ENCODE peak calls at places on chromosomes 11 and 22, in six cellular contexts. X is ovary, M is lower lobe of right lung, V is stomach, U is WERI-Rb-1, W is heart left ventricle. I is an unnamed sample.
A peak's percentile ranks its signal among the peaks of the same experiment; 100 is the strongest.

GRCh38 chr11:66317766-66318575 is 1.1 kb upstream of the CD248 start:
- DNase-seq in X (peak; percentile 65), W (peak; percentile 76), M (no peak), V (peak; percentile 36), U (peak; percentile 57), I (peak; percentile 85)

GRCh38 chr11:118048472-118049370 is 28.2 kb upstream of the TMPRSS4 start:
- DNase-seq in X (no peak), W (no peak), U (no peak), V (peak; percentile 20), M (no peak), I (no peak)

GRCh38 chr11:130585545-130585944 is 137.1 kb downstream of the ADAMTS15 start:
- DNase-seq in X (no peak), W (no peak), M (no peak), V (no peak), U (no peak), I (no peak)

GRCh38 chr22:29316429-29316828 is 932 bp upstream of the RASL10A start:
- DNase-seq in M (peak; percentile 28), U (no peak), W (no peak), X (no peak), V (no peak), I (no peak)

GRCh38 chr11:104658177-104658576 is 240.1 kb downstream of the CASP12 start:
- DNase-seq in X (no peak), W (no peak), V (no peak), M (no peak), U (no peak), I (no peak)

GRCh38 chr11:22684082-22684481 is 17.7 kb downstream of the GAS2 start:
- DNase-seq in U (no peak), W (no peak), X (no peak), V (no peak), M (no peak), I (no peak)

GRCh38 chr11:46414899-46415298 is 23.3 kb upstream of the CHRM4 start:
- DNase-seq in M (no peak), X (no peak), U (no peak), W (no peak), V (no peak), I (no peak)

GRCh38 chr11:122137081-122137793 is 21.2 kb upstream of the BLID start:
- DNase-seq in W (no peak), M (no peak), V (no peak), U (no peak), X (no peak), I (no peak)

GRCh38 chr22:42347281-42347824 is 76.9 kb upstream of the TCF20 start:
- DNase-seq in V (no peak), W (no peak), U (no peak), M (no peak), X (no peak), I (peak; percentile 65)

GRCh38 chr22:29337631-29338284 is 22.3 kb upstream of the RASL10A start:
- DNase-seq in V (no peak), X (no peak), W (no peak), U (no peak), M (no peak), I (no peak)

GRCh38 chr11:19433367-19433766 is 192.6 kb upstream of the E2F8 start:
- DNase-seq in U (no peak), X (no peak), M (no peak), W (no peak), V (no peak), I (no peak)

GRCh38 chr11:19435306-19435989 is 194.7 kb upstream of the E2F8 start:
- DNase-seq in W (no peak), V (no peak), U (no peak), M (no peak), X (no peak), I (no peak)

GRCh38 chr11:19432370-19433163 is 191.8 kb upstream of the E2F8 start:
- DNase-seq in M (no peak), W (no peak), X (no peak), V (no peak), U (no peak), I (no peak)

GRCh38 chr11:19431059-19431398 is 190.3 kb upstream of the E2F8 start:
- DNase-seq in W (no peak), V (peak; percentile 31), M (no peak), U (no peak), X (no peak), I (no peak)

DNA sequence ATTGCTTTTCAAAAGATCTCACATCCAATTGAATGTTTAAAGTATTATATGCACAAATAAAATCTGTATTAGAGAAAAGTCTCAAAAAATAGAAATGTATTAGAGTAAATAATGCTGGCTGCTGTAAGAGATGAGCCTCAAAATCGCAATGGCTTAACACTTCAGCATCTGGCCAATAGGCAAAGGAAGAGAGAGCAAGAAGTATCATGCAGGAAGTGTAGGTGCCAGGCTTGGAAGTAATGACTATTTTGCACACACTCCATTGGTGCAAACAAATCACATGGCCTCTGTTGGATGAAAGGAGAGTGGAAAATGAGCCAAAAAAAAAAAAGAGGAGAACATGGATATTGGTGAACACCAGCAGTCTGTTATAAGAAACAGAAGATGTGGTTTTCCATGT is 193.0 kb upstream of the E2F8 start:
- DNase-seq in U (no peak), W (no peak), X (no peak), M (no peak), V (no peak), I (no peak)
- H3K4me3 ChIP-seq in U (no peak overlapping the region), W (no peak overlapping the region), X (no peak overlapping the region), M (no peak overlapping the region), V (no peak overlapping the region), I (no peak overlapping the region)

DNA sequence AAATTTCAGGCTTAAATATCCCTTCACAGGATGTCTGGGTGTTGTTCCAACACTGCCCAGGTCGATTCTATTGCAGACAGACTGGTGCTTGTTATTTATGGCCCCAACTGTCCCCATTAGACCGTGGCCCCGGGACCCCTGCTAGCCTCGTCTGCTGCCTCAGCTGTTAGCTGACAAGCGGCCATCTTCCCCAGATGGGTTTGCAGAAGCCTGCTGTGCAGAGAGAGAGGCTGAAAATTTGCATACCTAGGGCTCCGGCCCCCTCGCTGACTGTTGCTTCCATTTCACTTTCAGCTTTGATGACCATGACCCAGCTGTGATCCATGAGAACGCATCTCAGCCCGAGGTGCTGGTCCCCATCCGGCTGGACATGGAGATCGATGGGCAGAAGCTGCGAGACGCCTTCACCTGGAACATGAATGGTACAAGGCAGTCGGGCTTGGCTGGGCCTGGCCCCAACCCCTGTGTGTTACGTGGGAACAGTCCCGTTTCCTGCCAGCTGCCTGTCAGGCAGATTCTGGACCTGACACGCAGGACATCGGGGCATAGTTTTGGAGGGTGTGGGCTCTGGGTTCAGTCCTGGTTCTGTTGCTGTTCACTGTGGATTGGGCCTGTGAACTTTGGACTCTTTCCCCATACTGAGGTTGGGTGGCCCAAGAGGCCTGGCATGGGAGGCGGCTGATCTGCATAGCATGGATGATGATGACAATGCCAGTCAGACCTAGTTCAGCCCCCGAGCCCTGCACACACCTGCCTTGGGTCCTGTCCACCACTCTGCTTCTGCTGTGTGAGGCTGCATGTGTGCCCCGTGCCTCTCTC is 16.4 kb downstream of the SMARCB1 start:
- DNase-seq in V (no peak), X (no peak), M (peak; percentile 27), U (no peak), W (no peak), I (no peak)
- H3K36me3 ChIP-seq in V (peaks cover 100% of the 10 kb centered on the region), X (no peaks in the 10 kb centered on the region), M (peaks cover 94% of the 10 kb centered on the region), U (peaks cover 83% of the 10 kb centered on the region), W (no peaks in the 10 kb centered on the region), I (peaks cover 79% of the 10 kb centered on the region)

DNA sequence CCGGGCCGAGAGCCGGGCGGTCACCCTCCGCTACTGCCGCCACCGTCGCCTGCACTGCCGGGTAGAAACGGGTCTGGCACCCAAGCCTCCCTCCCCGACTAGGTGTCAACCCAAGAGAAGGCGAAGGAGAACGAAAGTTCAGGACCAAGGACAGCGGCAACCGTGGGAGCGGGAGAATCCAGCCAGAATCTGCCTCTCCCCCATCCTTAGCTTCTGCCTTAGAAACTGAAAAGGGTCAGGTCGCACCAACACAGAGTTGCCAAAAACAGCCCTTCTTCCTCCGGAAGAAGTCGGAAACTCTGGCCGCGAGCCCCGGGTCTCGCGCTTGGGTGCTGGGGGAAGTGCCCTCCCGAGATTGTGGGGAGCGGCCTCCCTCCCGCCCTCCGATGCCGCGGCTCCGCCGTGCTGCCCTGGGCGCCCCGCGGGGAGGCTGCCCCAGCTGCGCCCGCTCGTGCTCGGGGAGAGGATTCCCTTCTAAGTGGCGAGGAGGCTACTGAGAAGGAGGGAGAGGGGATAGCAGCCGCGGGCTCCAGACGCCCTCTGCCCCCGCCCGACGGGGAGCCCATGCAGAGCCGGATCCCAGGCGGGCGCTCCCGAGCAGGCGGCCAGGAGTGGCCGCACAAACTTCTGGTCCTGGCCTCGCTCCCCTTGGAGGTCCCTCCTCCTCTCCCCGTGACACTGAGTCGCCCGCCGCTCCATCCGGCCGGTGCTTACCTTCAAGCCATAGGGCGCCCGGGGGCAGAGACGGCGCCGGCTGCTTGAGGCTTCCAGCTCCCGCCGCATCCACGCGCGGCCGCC is 637 bp downstream of the DRD2 start:
- DNase-seq in X (peak; percentile 87), W (peak; percentile 78), U (peak; percentile 46), M (peak; percentile 72), V (peak; percentile 74), I (peak; percentile 67)
- H3K4me3 ChIP-seq in X (no peak overlapping the region), W (no peak overlapping the region), U (peak overlapping the region; percentile 80), M (peak overlapping the region; percentile 2), V (no peak overlapping the region), I (peak overlapping the region; percentile 88)

DNA sequence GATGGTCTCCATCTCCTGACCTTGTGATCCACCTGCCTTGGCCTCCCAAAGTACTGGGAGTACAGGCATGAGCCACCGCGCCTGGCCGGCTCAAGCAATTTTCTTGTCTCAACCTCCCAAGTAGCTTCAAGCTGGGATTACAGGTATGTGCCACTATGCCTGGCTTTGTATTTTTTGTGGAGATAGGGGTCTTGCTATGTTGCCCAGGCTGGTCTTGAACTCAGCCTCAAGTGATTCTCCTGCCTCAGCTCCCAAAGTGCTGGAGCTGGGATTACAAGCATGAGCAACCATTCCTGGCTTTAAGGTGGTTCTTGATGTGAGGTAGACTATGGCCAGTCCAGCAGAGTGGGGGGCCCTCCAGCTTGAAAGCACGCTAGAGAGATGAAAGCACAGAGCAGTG is 7.6 kb downstream of the POLR2F start:
- DNase-seq in X (no peak), M (no peak), W (no peak), U (no peak), V (no peak), I (no peak)
- H3K36me3 ChIP-seq in X (no peaks in the 10 kb centered on the region), M (peaks cover 72% of the 10 kb centered on the region), W (peaks cover 2% of the 10 kb centered on the region), U (peaks cover 52% of the 10 kb centered on the region), V (peaks cover 91% of the 10 kb centered on the region), I (peaks cover 74% of the 10 kb centered on the region)

GRCh38 chr22:46450931-46451660 is 86.3 kb downstream of the CELSR1 start:
- DNase-seq in M (no peak), X (no peak), U (no peak), V (peak; percentile 45), W (peak; percentile 25), I (no peak)

GRCh38 chr22:46453006-46453828 is 84.2 kb downstream of the CELSR1 start:
- DNase-seq in X (no peak), V (peak; percentile 85), M (no peak), U (no peak), W (no peak), I (no peak)

GRCh38 chr22:46451741-46452140 is 85.7 kb downstream of the CELSR1 start:
- DNase-seq in W (no peak), X (no peak), U (no peak), V (no peak), M (no peak), I (no peak)

GRCh38 chr22:46453829-46454220 is 83.6 kb downstream of the CELSR1 start:
- DNase-seq in W (no peak), U (no peak), V (no peak), X (no peak), M (no peak), I (no peak)

GRCh38 chr22:46452195-46453005 is 85.0 kb downstream of the CELSR1 start:
- DNase-seq in W (peak; percentile 24), X (no peak), U (no peak), M (no peak), V (peak; percentile 59), I (no peak)
- H3K4me3 ChIP-seq in W (no peak overlapping the region), X (no peak overlapping the region), U (no peak overlapping the region), M (no peak overlapping the region), V (no peak overlapping the region), I (no peak overlapping the region)

I was measured in BE2C.